ENCODE peak calls at places on chromosomes 3 and 15, in four cellular contexts. P, Q, W and Z are unnamed samples. For H3K9me3, H3K4me1 and H3K36me3, the result is how much of the 10 kb centered on the place peaks cover.

GRCh38 chr3:76873509-76874242 is 166.2 kb upstream of the ROBO2 start:
- DNase-seq in W (no peak), P (no peak), Q (no peak), Z (no peak)

GRCh38 chr15:35751421-35752133 is 205.6 kb upstream of the DPH6 start:
- DNase-seq in W (no peak), Q (peak), P (peak), Z (peak)

GRCh38 chr3:187880438-187880837 is 135.2 kb upstream of the BCL6 start:
- DNase-seq in P (no peak), Q (no peak), W (no peak), Z (no peak)

GRCh38 chr3:194577985-194578905 is 55.0 kb downstream of the TMEM44 start:
- DNase-seq in Q (no peak), W (no peak), P (peak), Z (peak)

GRCh38 chr3:157327837-157328236 is 108.8 kb upstream of the PTX3 start:
- DNase-seq in Q (no peak), W (no peak), P (no peak), Z (no peak)

GRCh38 chr15:58611731-58612676 is 137.5 kb downstream of the ADAM10 start:
- DNase-seq in P (no peak), W (no peak), Q (no peak), Z (no peak)

GRCh38 chr15:31255176-31255510 is 71.5 kb upstream of the KLF13 start:
- DNase-seq in W (no peak), Q (no peak), P (no peak), Z (no peak)

GRCh38 chr15:82132116-82132515 is 86.3 kb upstream of the MEX3B start:
- DNase-seq in W (no peak), P (no peak), Q (no peak), Z (no peak)

GRCh38 chr3:179971280-179971679 is 65.5 kb downstream of the PEX5L start:
- DNase-seq in W (no peak), Q (no peak), P (no peak), Z (no peak)

GRCh38 chr3:30964612-30965011 is 70.2 kb upstream of the GADL1 start:
- DNase-seq in Q (no peak), W (no peak), P (no peak), Z (no peak)

GRCh38 chr3:66413151-66413751 is 87.6 kb downstream of the LRIG1 start:
- DNase-seq in Q (peak), P (peak), W (no peak), Z (peak)

GRCh38 chr3:19734453-19734852 is 199.6 kb downstream of the EFHB start:
- DNase-seq in W (no peak), P (no peak), Q (no peak), Z (no peak)

GRCh38 chr15:58716027-58716426 is 33.5 kb downstream of the ADAM10 start:
- DNase-seq in W (no peak), Q (no peak), P (no peak), Z (no peak)

GRCh38 chr3:195790891-195791290 is 20.8 kb downstream of the MUC4 start:
- DNase-seq in P (no peak), W (no peak), Q (no peak), Z (no peak)

GRCh38 chr3:51559266-51559907 is 20.9 kb downstream of the RAD54L2 start:
- DNase-seq in W (no peak), P (peak), Q (peak), Z (no peak)

GRCh38 chr3:117853923-117854322 is 1144.3 kb downstream of the TUSC7 start:
- DNase-seq in P (peak), W (no peak), Q (no peak), Z (peak)

GRCh38 chr3:30708472-30708871 is 102.1 kb downstream of the TGFBR2 start:
- DNase-seq in P (no peak), W (no peak), Q (no peak), Z (no peak)

GRCh38 chr15:99305761-99306505 is 54.7 kb downstream of the LRRC28 start:
- DNase-seq in W (no peak), P (peak), Q (peak), Z (peak)

GRCh38 chr3:52091566-52092290 is 35.4 kb upstream of the DUSP7 start:
- DNase-seq in W (no peak), P (peak), Q (peak), Z (no peak)

GRCh38 chr3:87367752-87368151 is 91.4 kb upstream of the POU1F1 start:
- DNase-seq in P (no peak), W (no peak), Q (no peak), Z (no peak)

GRCh38 chr15:44102675-44103254 is 92.3 kb downstream of the FRMD5 start:
- DNase-seq in P (peak), W (no peak), Q (no peak), Z (peak)

GRCh38 chr3:10655131-10655530 is 149.7 kb upstream of the ATP2B2 start:
- DNase-seq in W (no peak), P (no peak), Q (no peak), Z (no peak)

GRCh38 chr3:126781889-126782491 is 78.0 kb downstream of the CHCHD6 start:
- DNase-seq in P (peak), Q (no peak), W (no peak), Z (peak)

GRCh38 chr3:194344012-194344411 is 7.1 kb downstream of the CPN2 start:
- DNase-seq in W (peak), P (peak), Q (peak), Z (peak)

DNA sequence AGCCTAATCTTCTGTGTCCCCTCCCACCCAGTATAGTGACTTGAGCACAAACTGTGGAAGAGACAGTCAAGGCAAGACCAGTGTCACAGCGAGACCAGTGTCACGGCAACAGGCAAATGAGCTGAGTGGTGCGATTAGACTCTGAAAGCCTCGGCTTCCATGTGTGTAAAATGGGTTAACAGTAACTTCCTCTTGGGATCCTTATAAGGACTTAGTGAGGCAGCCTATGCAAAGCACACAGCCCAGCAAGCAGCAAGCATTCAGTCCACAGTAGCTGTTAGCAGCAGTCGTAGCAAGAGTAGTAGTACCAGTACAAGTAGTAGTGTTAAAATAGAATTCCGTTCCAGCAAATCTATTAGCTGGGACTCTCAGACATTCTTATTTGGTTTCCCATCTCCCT is 334.1 kb downstream of the GABRB3 start:
- DNase-seq in P (no peak), Q (no peak), W (no peak), Z (no peak)
- H3K9me3 ChIP-seq in P (under half), Q (under half), W (under half), Z (under half)

DNA sequence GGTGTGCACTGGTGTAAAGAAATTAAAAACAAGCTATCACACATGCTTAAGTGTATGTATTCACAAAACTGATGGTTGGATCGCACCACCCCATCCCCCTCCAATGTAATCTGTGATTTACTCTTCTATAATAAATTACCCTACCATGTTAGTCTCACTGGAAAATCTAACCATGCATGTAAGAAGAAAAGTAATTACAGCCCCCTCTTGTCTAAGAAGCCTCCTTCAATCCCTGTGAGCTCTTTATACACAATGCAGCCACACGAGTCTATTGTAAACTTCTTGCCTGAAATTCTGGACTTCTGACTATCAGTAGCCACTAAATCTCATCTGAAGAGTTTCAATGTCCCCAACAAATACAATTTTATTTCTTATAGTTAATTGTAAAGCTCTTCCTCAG is 173.5 kb downstream of the ZBTB20 start:
- DNase-seq in W (no peak), Q (no peak), P (no peak), Z (no peak)
- H3K4me1 ChIP-seq in W (under half), Q (under half), P (under half), Z (under half)

GRCh38 chr15:65576669-65577068 is 34.3 kb downstream of the INTS14 start:
- DNase-seq in Q (no peak), P (peak), W (no peak), Z (no peak)
- H3K36me3 ChIP-seq in Q (under half), P (half or more), W (under half), Z (half or more)

GRCh38 chr15:20348291-20348899 is 193.2 kb downstream of the GOLGA6L6 start:
- DNase-seq in Q (no peak), W (no peak), P (no peak), Z (no peak)

GRCh38 chr15:20345401-20345958 is 196.1 kb downstream of the GOLGA6L6 start:
- DNase-seq in Q (no peak), W (no peak), P (no peak), Z (no peak)

GRCh38 chr15:20348900-20349773 is 192.5 kb downstream of the GOLGA6L6 start:
- DNase-seq in W (peak), Q (no peak), P (no peak), Z (no peak)

GRCh38 chr15:20344601-20345400 is 196.8 kb downstream of the GOLGA6L6 start:
- DNase-seq in W (no peak), P (no peak), Q (no peak), Z (no peak)

DNA sequence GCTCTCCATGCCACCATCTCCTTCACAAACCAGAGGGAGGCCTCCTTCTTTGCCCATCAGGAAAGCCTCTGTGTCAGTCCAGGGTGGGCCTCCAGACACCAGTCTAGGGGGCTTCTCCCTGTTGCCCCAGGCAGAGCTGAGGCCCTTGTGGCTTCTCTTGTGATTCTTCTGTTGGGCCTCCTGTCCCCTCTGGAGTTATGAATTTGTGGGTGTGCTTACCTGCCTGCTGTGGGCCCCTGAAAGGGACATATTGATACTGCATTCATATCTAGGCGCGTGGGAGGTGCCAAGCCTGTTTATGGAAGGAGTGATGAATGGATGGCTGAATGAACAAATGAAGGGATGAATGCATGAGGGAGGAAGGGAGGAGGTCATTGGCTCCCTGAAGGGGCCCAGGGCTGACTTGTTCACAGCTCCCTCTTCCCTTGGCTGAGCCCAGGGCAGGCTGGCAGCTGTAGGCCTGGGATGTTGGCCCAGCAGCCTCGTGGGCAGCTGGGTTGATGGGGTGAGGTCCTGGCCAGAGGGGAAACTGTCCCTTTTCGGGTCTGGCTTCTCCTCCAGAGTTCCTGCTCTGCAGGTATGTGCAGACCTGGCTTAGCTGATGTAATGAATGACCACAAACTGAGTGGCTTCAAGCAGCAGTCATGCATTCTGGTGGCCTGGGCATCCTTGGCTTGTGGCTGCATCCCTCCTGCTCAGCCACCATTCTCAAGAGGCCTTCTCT is 195.4 kb downstream of the GOLGA6L6 start:
- DNase-seq in Q (no peak), W (no peak), P (no peak), Z (no peak)
- H3K9me3 ChIP-seq in Q (under half), W (under half), P (under half), Z (under half)

DNA sequence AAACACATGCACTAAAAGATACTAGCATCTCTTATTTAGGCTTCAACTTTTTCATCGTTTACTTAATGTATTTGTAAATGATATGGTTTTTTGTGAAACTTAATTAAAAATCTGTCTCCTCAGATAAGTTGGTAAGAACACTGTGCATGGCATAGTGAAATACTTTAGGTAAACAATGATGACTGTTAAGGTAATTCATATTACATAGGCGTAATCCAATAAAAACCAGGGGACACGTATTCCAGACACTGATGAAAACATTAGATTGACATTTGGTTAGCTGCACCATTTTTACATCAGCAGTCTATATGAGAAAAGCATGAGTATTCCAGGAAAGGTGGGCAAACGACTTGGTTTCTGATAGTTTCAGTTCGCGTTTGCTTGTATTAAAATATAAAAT is 170.0 kb downstream of the MBNL1 start:
- DNase-seq in P (no peak), Q (no peak), W (no peak), Z (no peak)
- H3K4me1 ChIP-seq in P (under half), Q (under half), W (half or more), Z (under half)

DNA sequence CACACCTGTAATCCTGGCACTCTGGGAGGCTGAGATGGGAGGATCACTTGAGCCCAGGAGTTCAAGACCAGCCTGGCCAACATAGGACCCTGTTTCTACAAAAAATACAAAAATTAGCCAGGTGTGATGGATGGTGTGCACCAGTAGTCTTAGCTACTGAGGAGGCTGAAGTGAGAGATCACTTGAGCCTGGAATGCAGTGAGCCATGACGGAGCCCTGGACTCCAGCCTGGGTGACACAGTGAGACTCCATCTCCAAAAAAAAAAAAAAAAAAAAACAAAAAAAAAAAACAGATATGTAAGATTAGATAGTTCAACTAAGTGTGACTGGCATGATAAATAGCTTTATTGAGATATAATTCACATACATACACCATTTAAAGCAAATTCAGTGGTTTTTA is 9.7 kb downstream of the RBSN start:
- DNase-seq in W (no peak), P (no peak), Q (no peak), Z (no peak)
- H3K36me3 ChIP-seq in W (under half), P (under half), Q (under half), Z (under half)

DNA sequence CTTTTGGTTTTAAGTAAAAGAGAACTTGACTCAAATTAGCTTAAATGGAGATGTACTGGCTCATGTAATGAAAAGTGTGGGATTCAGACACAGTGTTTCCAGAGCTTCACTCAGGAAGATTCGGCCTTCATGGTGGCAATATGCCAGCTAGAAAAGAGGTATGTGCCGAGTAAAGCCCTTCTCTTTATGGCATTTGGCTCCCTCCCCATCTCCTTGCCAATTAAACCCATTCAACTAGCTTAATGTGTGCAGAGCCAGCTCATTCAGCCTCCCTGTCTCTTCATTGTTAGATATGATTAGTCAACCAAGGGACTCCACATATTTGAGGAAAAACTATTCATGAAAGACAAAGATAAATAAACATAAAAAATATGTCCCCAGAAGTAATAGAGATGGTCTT is 15.0 kb upstream of the TRANK1 start:
- DNase-seq in P (no peak), W (no peak), Q (no peak), Z (peak)
- H3K9me3 ChIP-seq in P (under half), W (under half), Q (under half), Z (under half)